ENCODE peak calls at places on chromosomes 5 and 9, in four cellular contexts. X is CD4-positive, alpha-beta T cell; N is brain microvascular endothelial cell; Y is breast epithelium. G is an unnamed sample.

GRCh38 chr9:85289142-85289541 is 452.6 kb downstream of the AGTPBP1 start:
- DNase-seq in X (no peak), N (no peak), Y (no peak), G (no peak)

GRCh38 chr5:43967165-43967564 is 364.2 kb downstream of the NNT start:
- DNase-seq in X (no peak), N (no peak), Y (no peak), G (no peak)

GRCh38 chr9:93096811-93097382 is 880 bp downstream of the CARD19 start:
- DNase-seq in X (no peak), N (no peak), Y (peak; percentile 5), G (no peak)

GRCh38 chr9:130042406-130042930 is 521 bp downstream of the FNBP1 start:
- DNase-seq in X (no peak), N (no peak), Y (no peak), G (peak; percentile 42)

GRCh38 chr5:132215329-132215728 is 12.3 kb downstream of the P4HA2 start:
- DNase-seq in X (no peak), N (peak; percentile 98), Y (peak; percentile 93), G (peak; percentile 89)

GRCh38 chr9:127081250-127082185 is 40.9 kb downstream of the ANGPTL2 start:
- DNase-seq in X (no peak), N (no peak), Y (no peak), G (no peak)

GRCh38 chr9:130276121-130276520 is 10.6 kb downstream of the HMCN2 start:
- DNase-seq in X (no peak), N (peak; percentile 67), Y (no peak), G (no peak)

GRCh38 chr9:99192786-99193465 is 28.8 kb downstream of the ALG2 start:
- DNase-seq in X (no peak), N (no peak), Y (no peak), G (no peak)

GRCh38 chr5:142782976-142783539 is 12.9 kb downstream of the ARHGAP26 start:
- DNase-seq in X (no peak), N (no peak), Y (no peak), G (no peak)

GRCh38 chr5:83035373-83036170 is 41.6 kb downstream of the TMEM167A start:
- DNase-seq in X (no peak), N (no peak), Y (no peak), G (peak; percentile 79)

GRCh38 chr5:83914199-83914598 is 193.5 kb upstream of the HAPLN1 start:
- DNase-seq in X (no peak), N (no peak), Y (no peak), G (no peak)

DNA sequence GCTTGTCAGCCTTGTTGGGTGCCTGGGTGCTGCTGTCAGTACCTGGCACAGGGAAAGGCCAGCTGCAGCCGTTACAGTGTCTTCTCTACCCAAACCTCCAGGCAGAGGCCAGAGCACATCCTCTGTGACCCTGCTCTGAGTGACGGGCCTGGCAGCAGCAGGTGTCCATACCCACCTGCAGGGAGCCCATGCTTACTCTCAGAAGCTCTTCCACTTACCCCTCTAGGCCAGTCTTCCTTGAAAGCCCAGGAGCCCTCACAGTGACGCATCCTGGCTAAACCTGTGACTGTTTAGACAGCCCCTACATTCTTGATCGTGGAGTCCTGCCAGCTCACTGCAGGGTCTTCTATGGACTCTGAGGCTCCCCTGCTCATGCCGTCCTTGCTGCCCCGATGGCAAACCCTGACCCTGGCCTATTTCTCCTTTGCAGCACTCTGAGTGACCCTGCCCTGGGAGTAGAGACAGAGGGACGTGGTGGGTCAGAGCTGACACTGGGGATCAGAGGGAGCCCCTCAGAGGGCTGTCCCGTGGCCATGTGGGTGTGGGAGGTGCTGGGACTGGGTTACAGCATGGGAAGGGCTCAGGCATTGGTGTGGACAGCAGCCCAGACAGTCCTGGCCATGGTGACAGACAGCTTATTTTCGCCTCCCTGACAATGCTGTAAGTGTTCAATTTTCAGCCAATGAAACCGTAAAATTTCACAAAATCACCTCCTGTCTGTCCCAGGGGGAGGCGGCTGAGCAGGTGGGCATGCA is 67.6 kb upstream of the RNF130 start:
- DNase-seq in X (no peak), N (no peak), Y (peak; percentile 19), G (no peak)
- H3K27me3 ChIP-seq in X (no peaks in the 10 kb centered on the region), N (no peaks in the 10 kb centered on the region), Y (no peaks in the 10 kb centered on the region), G (no peaks in the 10 kb centered on the region)

DNA sequence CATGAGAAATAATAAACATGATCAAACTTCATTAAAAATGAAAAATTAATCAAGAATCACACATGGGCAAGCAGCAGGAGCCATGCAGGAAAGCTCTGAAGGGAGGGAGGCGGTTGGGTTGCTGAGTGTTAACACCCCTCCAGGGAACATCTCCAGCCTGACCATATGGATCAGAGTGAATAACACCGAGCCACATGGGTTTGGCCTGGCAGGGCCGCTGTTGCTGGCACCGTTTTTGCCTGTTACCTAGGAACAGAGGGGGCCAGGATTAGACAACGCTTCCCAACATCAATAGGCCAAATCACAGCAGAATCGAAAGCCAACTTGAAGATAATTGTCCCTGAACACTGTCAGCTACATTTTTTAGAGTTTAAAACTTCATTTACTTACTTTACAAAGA is 160.2 kb downstream of the DENND1A start:
- DNase-seq in X (no peak), N (no peak), Y (no peak), G (peak; percentile 25)
- TF ChIP-seq CTCF in X (no peak), N (no peak), Y (no peak), G (no peak)

DNA sequence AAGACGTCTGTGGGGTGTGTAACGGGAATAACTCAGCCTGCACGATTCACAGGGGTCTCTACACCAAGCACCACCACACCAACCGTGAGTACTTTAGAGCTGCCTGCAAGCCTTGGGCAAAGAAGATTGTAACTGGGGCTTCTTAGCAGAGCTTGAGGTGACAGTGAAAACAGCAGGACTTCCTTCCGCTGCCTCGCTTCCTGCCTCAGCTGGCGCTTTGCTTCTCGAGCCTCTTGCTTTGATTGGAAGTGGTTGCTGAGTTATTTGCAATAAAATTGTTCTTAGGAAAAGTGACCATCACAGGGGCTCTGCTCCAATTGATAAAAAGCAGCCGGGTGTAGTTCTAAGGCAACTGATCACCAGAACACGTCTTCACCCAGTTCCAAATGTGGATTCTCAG is 99.1 kb downstream of the ADAMTS16 start:
- DNase-seq in X (no peak), N (no peak), Y (no peak), G (no peak)
- H3K27me3 ChIP-seq in X (no peaks in the 10 kb centered on the region), N (no peaks in the 10 kb centered on the region), Y (no peaks in the 10 kb centered on the region), G (no peaks in the 10 kb centered on the region)

DNA sequence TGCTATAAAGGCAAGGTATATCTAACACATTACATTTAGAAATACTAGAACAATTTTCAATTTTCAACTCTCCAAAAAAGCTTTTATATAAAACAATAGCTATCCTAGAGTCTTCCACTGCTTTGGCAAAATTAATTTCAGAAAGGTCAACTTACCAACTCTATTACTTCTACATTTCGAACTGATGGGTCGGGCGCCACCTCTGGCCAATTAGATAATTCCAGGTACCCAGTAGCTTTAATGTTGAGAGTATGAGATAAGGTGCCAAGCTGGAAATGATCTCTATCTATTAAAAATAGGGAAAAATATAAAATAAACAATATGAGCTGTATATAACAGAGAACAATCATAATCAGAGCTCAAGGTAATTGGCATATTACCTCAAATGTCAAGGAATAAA is 166.6 kb downstream of the AP3B1 start:
- DNase-seq in X (no peak), N (no peak), Y (no peak), G (peak; percentile 28)
- TF ChIP-seq CTCF in X (no peak), N (peak; percentile 63), Y (no peak), G (peak; percentile 46)

DNA sequence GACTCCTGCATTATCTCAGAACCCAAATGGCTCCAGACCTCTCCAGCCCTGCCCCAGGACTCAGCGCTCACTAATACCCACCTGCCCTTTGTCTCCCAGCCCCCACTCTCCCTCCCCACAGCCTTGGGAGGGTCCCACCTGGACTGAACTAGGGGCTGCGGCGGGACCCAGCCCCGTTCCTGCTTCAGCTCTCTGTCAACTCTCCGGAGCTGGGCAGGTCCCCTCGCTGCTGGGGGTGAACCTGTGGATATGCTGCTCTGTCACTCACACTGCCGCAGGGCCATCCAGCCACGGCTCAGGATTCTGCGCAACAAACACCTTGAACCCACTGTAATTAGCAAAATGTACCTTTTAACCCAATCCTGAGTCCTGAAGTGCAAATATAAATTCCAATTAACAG is 36.8 kb downstream of the NDUFS6 start:
- DNase-seq in X (no peak), N (no peak), Y (no peak), G (no peak)
- H3K27me3 ChIP-seq in X (peaks cover 13% of the 10 kb centered on the region), N (no peaks in the 10 kb centered on the region), Y (no peaks in the 10 kb centered on the region), G (peaks cover 81% of the 10 kb centered on the region)

DNA sequence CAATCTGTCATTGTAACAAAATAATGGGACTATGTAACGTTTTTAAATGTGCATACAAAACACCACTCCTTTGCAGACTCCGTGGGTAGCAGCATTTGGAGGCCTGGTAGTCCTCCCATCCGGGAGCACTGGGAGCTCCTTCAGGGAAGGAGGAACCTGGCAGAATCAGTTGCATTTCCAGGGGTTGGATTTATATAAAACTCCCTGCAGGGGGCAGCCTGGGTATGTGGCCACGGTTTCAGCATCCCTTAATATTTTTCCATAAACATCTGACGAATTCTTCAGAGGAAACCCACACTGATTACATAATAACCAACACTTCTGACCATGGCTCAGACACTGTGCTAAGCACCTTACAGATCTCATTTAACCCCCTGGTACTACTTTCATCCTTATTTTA is 6.1 kb upstream of the AFAP1L1 start:
- DNase-seq in X (no peak), N (peak; percentile 38), Y (no peak), G (peak; percentile 17)
- TF ChIP-seq CTCF in X (no peak), N (peak; percentile 73), Y (no peak), G (peak; percentile 49)

GRCh38 chr5:140106101-140106500 is 7.8 kb upstream of the PURA start:
- DNase-seq in X (no peak), N (no peak), Y (no peak), G (no peak)

GRCh38 chr5:140106805-140107311 is 7.1 kb upstream of the PURA start:
- DNase-seq in X (no peak), N (no peak), Y (no peak), G (no peak)

GRCh38 chr5:140103154-140103553 is 10.8 kb upstream of the PURA start:
- DNase-seq in X (no peak), N (no peak), Y (no peak), G (no peak)

GRCh38 chr5:140101179-140101578 is 12.7 kb upstream of the PURA start:
- DNase-seq in X (no peak), N (no peak), Y (no peak), G (no peak)

GRCh38 chr5:140104100-140104499 is 9.8 kb upstream of the PURA start:
- DNase-seq in X (no peak), N (no peak), Y (no peak), G (no peak)
- H3K27me3 ChIP-seq in X (no peaks in the 10 kb centered on the region), N (peaks cover 4% of the 10 kb centered on the region), Y (no peaks in the 10 kb centered on the region), G (peaks cover 5% of the 10 kb centered on the region)

G was measured in BE2C.